ENCODE peak calls at places on chromosomes 7 and 10, in ten cellular contexts. L is omental fat pad, P is nephron progenitor cell, T is GM12865, V is uterus, J is kidney epithelial cell, M is heart left ventricle, N is cardiac fibroblast, S is colonic mucosa, C is breast epithelium. K is an unnamed sample.

GRCh38 chr10:129962092-129962494 is 2.0 kb downstream of the EBF3 start:
- DNase-seq in L (no peak), P (no peak), T (no peak), V (peak), J (no peak), M (peak), N (peak), S (no peak), C (no peak), K (no peak)

GRCh38 chr10:44388641-44389040 is 3.7 kb upstream of the CXCL12 start:
- DNase-seq in L (no peak), P (no peak), T (no peak), V (peak), J (no peak), M (no peak), N (no peak), S (no peak), C (no peak), K (no peak)

GRCh38 chr10:124641282-124642075 is 102.7 kb downstream of the FAM53B start:
- DNase-seq in L (no peak), P (no peak), T (peak), V (peak), J (no peak), M (peak), N (peak), S (no peak), C (no peak), K (peak)

GRCh38 chr10:22712959-22713852 is 1.2 kb downstream of the PIP4K2A start:
- DNase-seq in L (no peak), P (peak), T (peak), V (peak), J (no peak), M (peak), N (peak), S (peak), C (no peak), K (peak)

GRCh38 chr10:118531105-118531851 is 64.2 kb downstream of the PRLHR start:
- DNase-seq in L (no peak), P (no peak), T (no peak), V (peak), J (no peak), M (no peak), N (no peak), S (no peak), C (no peak), K (no peak)

GRCh38 chr10:97553575-97554100 is 18.9 kb upstream of the ANKRD2 start:
- DNase-seq in L (no peak), P (peak), T (peak), V (peak), J (no peak), M (peak), N (peak), S (peak), C (peak), K (peak)

GRCh38 chr10:109029870-109030269 is 893.4 kb downstream of the XPNPEP1 start:
- DNase-seq in L (no peak), P (no peak), T (peak), V (no peak), J (no peak), M (no peak), N (no peak), S (no peak), C (no peak), K (no peak)

GRCh38 chr7:31883761-31884164 is 186.4 kb downstream of the PDE1C start:
- DNase-seq in L (no peak), P (no peak), T (peak), V (peak), J (no peak), M (no peak), N (peak), S (no peak), C (no peak), K (peak)

GRCh38 chr10:109253306-109253705 is 670.0 kb downstream of the XPNPEP1 start:
- DNase-seq in L (no peak), P (no peak), T (no peak), V (no peak), J (no peak), M (no peak), N (no peak), S (no peak), C (no peak), K (no peak)

GRCh38 chr7:112995091-112995824 is 91.4 kb downstream of the GPR85 start:
- DNase-seq in L (no peak), P (no peak), T (no peak), V (no peak), J (peak), M (peak), N (peak), S (no peak), C (no peak), K (no peak)

GRCh38 chr10:126337241-126337640 is 51.0 kb downstream of the ADAM12 start:
- DNase-seq in L (no peak), P (no peak), T (no peak), V (no peak), J (no peak), M (no peak), N (no peak), S (no peak), C (no peak), K (no peak)

GRCh38 chr10:83952273-83952672 is 187.0 kb upstream of the GHITM start:
- DNase-seq in L (no peak), P (no peak), T (no peak), V (no peak), J (no peak), M (no peak), N (no peak), S (peak), C (no peak), K (no peak)

GRCh38 chr10:15311249-15311884 is 59.7 kb downstream of the FAM171A1 start:
- DNase-seq in L (no peak), P (no peak), T (no peak), V (no peak), J (no peak), M (no peak), N (no peak), S (no peak), C (no peak), K (no peak)

GRCh38 chr10:96374639-96374984 is 15.8 kb upstream of the OPALIN start:
- DNase-seq in L (no peak), P (peak), T (no peak), V (no peak), J (no peak), M (no peak), N (no peak), S (no peak), C (no peak), K (no peak)

GRCh38 chr7:28107960-28108359 is 72.6 kb downstream of the JAZF1 start:
- DNase-seq in L (no peak), P (no peak), T (no peak), V (no peak), J (no peak), M (no peak), N (peak), S (no peak), C (no peak), K (no peak)

DNA sequence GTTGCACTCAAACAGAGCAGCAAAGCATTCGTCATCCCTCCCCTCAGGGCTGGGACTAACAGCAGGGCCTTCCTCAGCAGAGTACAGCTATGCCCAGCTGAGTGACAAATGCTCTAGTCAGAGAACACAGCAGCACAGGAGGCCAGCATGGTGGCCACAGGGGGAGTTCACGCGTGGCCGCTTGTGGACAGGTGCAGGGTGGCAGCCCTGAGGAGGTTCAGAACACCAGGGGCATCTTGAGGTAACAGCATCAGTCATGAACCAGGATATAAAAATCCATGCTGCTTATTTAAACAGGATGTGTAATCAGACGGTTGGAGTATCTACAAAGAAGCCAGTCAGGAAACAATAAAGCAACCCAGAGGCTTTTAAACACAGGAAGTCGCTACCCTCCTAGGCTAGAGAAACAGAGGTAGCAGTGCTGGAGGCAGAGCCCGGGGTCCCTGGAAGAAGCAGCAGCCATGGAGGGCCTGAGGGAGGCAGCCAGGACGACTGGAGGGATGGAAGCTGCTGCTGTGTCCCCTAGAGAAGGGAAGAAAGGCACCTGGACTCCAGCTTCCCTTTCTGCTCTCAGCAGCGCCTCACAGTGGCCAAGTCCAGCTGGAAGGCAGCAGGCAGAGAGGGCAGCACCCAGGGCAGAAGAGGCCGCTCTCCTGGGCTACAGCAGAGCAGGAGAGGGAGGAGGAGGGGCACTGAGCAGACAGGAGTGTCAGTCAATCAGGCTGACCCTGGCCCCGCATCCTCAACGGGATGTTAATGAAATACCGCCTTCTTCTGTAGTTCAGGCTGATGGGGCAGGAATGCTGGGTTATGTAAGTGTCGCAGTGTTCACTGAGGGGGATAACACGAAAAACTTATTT is 70.8 kb upstream of the UCN3 start:
- DNase-seq in L (peak), P (peak), T (peak), V (no peak), J (no peak), M (peak), N (peak), S (peak), C (no peak), K (peak)
- TF ChIP-seq CTCF in L (no peak), P (peak), T (peak), V (no peak), J (peak), M (peak), N (peak), S (peak), C (no peak), K (peak)

DNA sequence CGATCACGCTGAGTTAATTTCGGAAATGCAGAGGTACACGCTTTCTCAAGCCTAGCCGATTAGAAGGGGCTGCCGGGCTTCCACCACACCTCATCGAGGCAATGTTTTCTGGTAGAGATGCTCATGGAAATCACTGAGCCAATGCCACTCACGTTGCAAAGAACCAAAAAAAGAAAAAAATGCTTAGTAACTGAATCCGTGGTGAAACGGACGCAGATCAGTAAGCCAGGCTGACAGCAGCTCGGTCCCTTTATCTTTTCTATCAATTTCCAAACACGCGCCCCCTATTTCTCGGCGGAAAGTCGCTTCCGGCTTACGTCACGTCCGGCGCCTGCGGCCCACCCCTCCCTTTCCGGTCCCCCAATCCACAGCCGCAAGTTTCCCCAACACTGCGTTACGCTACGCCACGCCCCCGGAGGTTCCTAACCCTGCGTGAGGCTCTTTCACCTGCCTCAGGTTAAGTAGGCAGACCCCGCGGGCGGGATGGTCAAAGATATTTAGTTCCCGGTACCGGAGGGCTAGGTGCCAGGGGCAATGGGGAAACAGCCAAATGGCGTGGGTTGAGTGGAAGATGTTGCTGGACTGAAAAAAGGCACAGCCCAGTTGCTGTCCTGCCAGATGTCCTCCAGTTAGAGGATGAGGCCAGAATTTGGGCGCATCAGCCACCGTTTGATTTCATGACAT is at the start of gene NSUN6:
- DNase-seq in L (peak), P (peak), T (peak), V (peak), J (peak), M (peak), N (peak), S (peak), C (peak), K (peak)
- TF ChIP-seq CTCF in L (no peak), P (no peak), T (no peak), V (no peak), J (no peak), M (no peak), N (no peak), S (no peak), C (peak), K (no peak)

GRCh38 chr7:5599543-5600200 is 176.0 kb upstream of the TNRC18 start:
- DNase-seq in L (no peak), P (no peak), T (no peak), V (no peak), J (no peak), M (no peak), N (no peak), S (no peak), C (no peak), K (no peak)

GRCh38 chr7:5598769-5599371 is 175.2 kb upstream of the TNRC18 start:
- DNase-seq in L (no peak), P (peak), T (peak), V (no peak), J (no peak), M (no peak), N (no peak), S (no peak), C (no peak), K (peak)

GRCh38 chr7:5602734-5603133 is 178.7 kb downstream of the RNF216 start:
- DNase-seq in L (no peak), P (no peak), T (no peak), V (no peak), J (no peak), M (no peak), N (no peak), S (no peak), C (no peak), K (no peak)

GRCh38 chr7:5606235-5606634 is 175.2 kb downstream of the RNF216 start:
- DNase-seq in L (no peak), P (no peak), T (no peak), V (no peak), J (no peak), M (no peak), N (no peak), S (no peak), C (no peak), K (no peak)

GRCh38 chr7:5603193-5604140 is 178.0 kb downstream of the RNF216 start:
- DNase-seq in L (no peak), P (no peak), T (no peak), V (no peak), J (no peak), M (no peak), N (no peak), S (no peak), C (no peak), K (no peak)
- TF ChIP-seq CTCF in L (no peak), P (no peak), T (no peak), V (no peak), J (no peak), M (no peak), N (no peak), S (no peak), C (no peak), K (no peak)

GRCh38 chr10:102918817-102919236 is 733 bp downstream of the CNNM2 start:
- DNase-seq in L (no peak), P (no peak), T (peak), V (peak), J (no peak), M (no peak), N (no peak), S (no peak), C (no peak), K (peak)

GRCh38 chr10:102919237-102919959 is 1.3 kb downstream of the CNNM2 start:
- DNase-seq in L (no peak), P (peak), T (peak), V (no peak), J (no peak), M (no peak), N (peak), S (peak), C (peak), K (no peak)

GRCh38 chr10:102916173-102916572 is 1.9 kb upstream of the CNNM2 start:
- DNase-seq in L (no peak), P (no peak), T (no peak), V (no peak), J (no peak), M (no peak), N (no peak), S (no peak), C (no peak), K (no peak)

GRCh38 chr10:102917962-102918816 is at the start of gene CNNM2:
- DNase-seq in L (peak), P (peak), T (peak), V (peak), J (peak), M (peak), N (peak), S (peak), C (peak), K (peak)

DNA sequence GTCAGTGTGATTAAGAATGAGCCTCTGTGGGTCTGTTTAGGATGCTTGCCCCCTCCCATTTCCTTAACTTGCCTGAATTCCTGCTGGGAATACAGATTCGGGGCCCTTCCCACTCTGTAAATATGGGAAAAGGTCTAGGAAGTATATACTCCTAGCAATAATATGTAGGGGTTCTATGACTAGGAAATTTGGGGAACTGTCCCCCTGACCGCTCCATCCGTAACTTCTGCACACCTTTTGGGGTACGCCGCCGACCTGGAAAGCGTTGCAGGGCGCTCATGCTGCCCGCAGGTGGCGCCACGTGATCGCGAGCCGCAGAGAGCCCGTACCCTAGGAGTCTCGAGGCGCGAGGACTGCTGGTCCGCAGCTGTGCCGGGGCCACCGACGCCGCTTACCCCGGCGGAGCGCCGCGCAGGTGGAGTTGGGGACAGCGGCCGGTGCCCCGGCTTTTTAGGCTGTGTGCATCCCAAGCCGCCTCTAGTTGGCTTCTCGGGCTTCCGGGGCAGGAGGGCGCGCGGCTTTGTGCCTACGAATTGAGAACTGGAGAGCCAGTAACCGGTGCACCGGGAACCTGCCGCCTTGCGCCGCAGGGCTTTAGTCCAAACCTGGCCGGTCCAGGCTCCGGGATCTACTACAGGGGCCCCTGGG is 656 bp upstream of the CNNM2 start:
- DNase-seq in L (peak), P (peak), T (peak), V (peak), J (no peak), M (peak), N (peak), S (peak), C (peak), K (peak)
- TF ChIP-seq CTCF in L (peak), P (peak), T (peak), V (peak), J (peak), M (peak), N (peak), S (peak), C (peak), K (peak)

GRCh38 chr10:92419740-92420553 is 129.0 kb downstream of the MARCHF5 start:
- DNase-seq in L (no peak), P (no peak), T (no peak), V (peak), J (peak), M (peak), N (peak), S (peak), C (no peak), K (no peak)
- TF ChIP-seq CTCF in L (no peak), P (no peak), T (peak), V (no peak), J (peak), M (peak), N (peak), S (peak), C (no peak), K (no peak)

GRCh38 chr7:150787321-150788281 is 12.6 kb downstream of the TMEM176B start:
- DNase-seq in L (no peak), P (no peak), T (peak), V (no peak), J (no peak), M (peak), N (peak), S (peak), C (no peak), K (no peak)
- TF ChIP-seq CTCF in L (no peak), P (no peak), T (no peak), V (no peak), J (no peak), M (peak), N (no peak), S (no peak), C (no peak), K (no peak)

K was measured in GM10248.